ENCODE peak calls at places on chromosomes 5 and 9, in six cellular contexts. One of them, this sample, is unnamed.

GRCh38 chr9:34578241-34579096 is 11.1 kb downstream of the CNTFR start:
- DNase-seq in HCT116: no peak
- DNase-seq in transverse colon: no peak
- DNase-seq in sigmoid colon: no peak
- DNase-seq in suprapubic skin: no peak
- DNase-seq in HepG2: no peak
- DNase-seq in this sample: no peak

GRCh38 chr9:105157178-105157583 is 87.3 kb upstream of the SLC44A1 start:
- DNase-seq in transverse colon: peak
- DNase-seq in sigmoid colon: peak
- DNase-seq in suprapubic skin: peak
- DNase-seq in HCT116: peak
- DNase-seq in HepG2: peak
- DNase-seq in this sample: peak

GRCh38 chr9:38644601-38645000 is 24.2 kb upstream of the ANKRD18A start:
- DNase-seq in sigmoid colon: no peak
- DNase-seq in transverse colon: no peak
- DNase-seq in HepG2: no peak
- DNase-seq in HCT116: no peak
- DNase-seq in suprapubic skin: no peak
- DNase-seq in this sample: no peak

GRCh38 chr5:67426961-67427630 is 230.5 kb upstream of the CD180 start:
- DNase-seq in transverse colon: no peak
- DNase-seq in sigmoid colon: no peak
- DNase-seq in suprapubic skin: no peak
- DNase-seq in HepG2: no peak
- DNase-seq in HCT116: no peak
- DNase-seq in this sample: no peak

GRCh38 chr5:129172561-129172960 is 78.0 kb downstream of the ISOC1 start:
- DNase-seq in sigmoid colon: no peak
- DNase-seq in HepG2: no peak
- DNase-seq in HCT116: peak
- DNase-seq in transverse colon: no peak
- DNase-seq in suprapubic skin: no peak
- DNase-seq in this sample: no peak

GRCh38 chr9:136901516-136902258 is 15.4 kb downstream of the TRAF2 start:
- DNase-seq in sigmoid colon: no peak
- DNase-seq in suprapubic skin: no peak
- DNase-seq in transverse colon: peak
- DNase-seq in HCT116: peak
- DNase-seq in HepG2: peak
- DNase-seq in this sample: peak

GRCh38 chr5:140509898-140510297 is 37.6 kb upstream of the EIF4EBP3 start:
- DNase-seq in HCT116: no peak
- DNase-seq in HepG2: no peak
- DNase-seq in suprapubic skin: no peak
- DNase-seq in sigmoid colon: no peak
- DNase-seq in transverse colon: no peak
- DNase-seq in this sample: no peak

GRCh38 chr9:129097671-129098306 is 12.8 kb downstream of the CRAT start:
- DNase-seq in transverse colon: no peak
- DNase-seq in HCT116: no peak
- DNase-seq in HepG2: no peak
- DNase-seq in sigmoid colon: no peak
- DNase-seq in suprapubic skin: no peak
- DNase-seq in this sample: no peak

GRCh38 chr5:15515229-15515628 is 15.2 kb downstream of the FBXL7 start:
- DNase-seq in sigmoid colon: no peak
- DNase-seq in transverse colon: no peak
- DNase-seq in HCT116: no peak
- DNase-seq in suprapubic skin: no peak
- DNase-seq in HepG2: no peak
- DNase-seq in this sample: no peak

GRCh38 chr9:136324501-136325300 is 2.6 kb upstream of the GPSM1 start:
- DNase-seq in HCT116: no peak
- DNase-seq in transverse colon: no peak
- DNase-seq in HepG2: no peak
- DNase-seq in suprapubic skin: no peak
- DNase-seq in sigmoid colon: no peak
- DNase-seq in this sample: no peak

GRCh38 chr5:149632311-149633251 is 51.3 kb downstream of the ARHGEF37 start:
- DNase-seq in suprapubic skin: peak
- DNase-seq in transverse colon: peak
- DNase-seq in sigmoid colon: peak
- DNase-seq in HepG2: no peak
- DNase-seq in HCT116: no peak
- DNase-seq in this sample: no peak

GRCh38 chr5:1840071-1840547 is 38.9 kb downstream of the NDUFS6 start:
- DNase-seq in transverse colon: no peak
- DNase-seq in HepG2: no peak
- DNase-seq in suprapubic skin: peak
- DNase-seq in HCT116: no peak
- DNase-seq in sigmoid colon: no peak
- DNase-seq in this sample: no peak

GRCh38 chr9:112665347-112665746 is 52.6 kb downstream of the INIP start:
- DNase-seq in transverse colon: no peak
- DNase-seq in suprapubic skin: no peak
- DNase-seq in sigmoid colon: no peak
- DNase-seq in HCT116: no peak
- DNase-seq in HepG2: no peak
- DNase-seq in this sample: no peak

GRCh38 chr9:131709741-131710499 is 30.0 kb downstream of the RAPGEF1 start:
- DNase-seq in transverse colon: no peak
- DNase-seq in HCT116: no peak
- DNase-seq in sigmoid colon: no peak
- DNase-seq in HepG2: no peak
- DNase-seq in suprapubic skin: no peak
- DNase-seq in this sample: no peak
- TF ChIP-seq POLR2A in transverse colon: no peak
- TF ChIP-seq POLR2A in HCT116: no peak
- TF ChIP-seq POLR2A in sigmoid colon: no peak
- TF ChIP-seq POLR2A in HepG2: no peak
- TF ChIP-seq POLR2A in suprapubic skin: no peak
- TF ChIP-seq POLR2A in this sample: no peak

DNA sequence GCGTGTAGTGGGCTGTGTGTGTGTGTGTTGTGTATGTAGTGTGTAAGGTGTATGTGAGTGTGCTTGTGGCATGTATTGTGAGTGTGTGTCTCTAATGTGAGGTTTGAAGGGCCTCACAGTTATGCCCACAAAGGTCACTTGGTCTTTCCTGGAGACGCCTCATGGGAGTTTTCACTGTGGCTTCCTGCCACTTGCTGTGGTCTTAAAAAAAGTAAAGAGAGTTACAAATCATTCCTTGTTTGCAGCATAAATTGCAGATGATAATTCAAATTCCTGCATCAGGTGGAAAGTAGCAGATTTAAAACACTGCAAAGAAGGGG is 72.6 kb downstream of the TENT4A start:
- DNase-seq in transverse colon: no peak
- DNase-seq in sigmoid colon: no peak
- DNase-seq in HCT116: no peak
- DNase-seq in suprapubic skin: no peak
- DNase-seq in HepG2: no peak
- DNase-seq in this sample: no peak
- H3K27ac ChIP-seq in transverse colon: no peak
- H3K27ac ChIP-seq in sigmoid colon: no peak
- H3K27ac ChIP-seq in HCT116: no peak
- H3K27ac ChIP-seq in suprapubic skin: no peak
- H3K27ac ChIP-seq in HepG2: no peak
- H3K27ac ChIP-seq in this sample: no peak

GRCh38 chr9:22158983-22159382 is 149.9 kb upstream of the CDKN2B start:
- DNase-seq in suprapubic skin: peak
- DNase-seq in HepG2: peak
- DNase-seq in transverse colon: peak
- DNase-seq in sigmoid colon: peak
- DNase-seq in HCT116: peak
- DNase-seq in this sample: no peak
- TF ChIP-seq POLR2AphosphoS5 in suprapubic skin: no peak
- TF ChIP-seq POLR2AphosphoS5 in HepG2: no peak
- TF ChIP-seq POLR2AphosphoS5 in transverse colon: no peak
- TF ChIP-seq POLR2AphosphoS5 in sigmoid colon: no peak
- TF ChIP-seq POLR2AphosphoS5 in HCT116: peak
- TF ChIP-seq POLR2AphosphoS5 in this sample: no peak

GRCh38 chr5:131252824-131253171 is 11.1 kb upstream of the CDC42SE2 start:
- DNase-seq in suprapubic skin: no peak
- DNase-seq in transverse colon: peak
- DNase-seq in sigmoid colon: peak
- DNase-seq in HepG2: no peak
- DNase-seq in HCT116: no peak
- DNase-seq in this sample: no peak
- TF ChIP-seq POLR2A in suprapubic skin: peak
- TF ChIP-seq POLR2A in transverse colon: peak
- TF ChIP-seq POLR2A in sigmoid colon: no peak
- TF ChIP-seq POLR2A in HepG2: no peak
- TF ChIP-seq POLR2A in HCT116: no peak
- TF ChIP-seq POLR2A in this sample: no peak

GRCh38 chr9:114371986-114372917 is 15.5 kb downstream of the AKNA start:
- DNase-seq in HepG2: no peak
- DNase-seq in sigmoid colon: peak
- DNase-seq in HCT116: no peak
- DNase-seq in transverse colon: peak
- DNase-seq in suprapubic skin: no peak
- DNase-seq in this sample: no peak
- H3K27ac ChIP-seq in HepG2: no peak
- H3K27ac ChIP-seq in sigmoid colon: peak
- H3K27ac ChIP-seq in HCT116: no peak
- H3K27ac ChIP-seq in transverse colon: peak
- H3K27ac ChIP-seq in suprapubic skin: peak
- H3K27ac ChIP-seq in this sample: no peak

GRCh38 chr5:127844631-127845030 is 141.4 kb downstream of the CCDC192 start:
- DNase-seq in HepG2: no peak
- DNase-seq in HCT116: no peak
- DNase-seq in transverse colon: peak
- DNase-seq in sigmoid colon: peak
- DNase-seq in suprapubic skin: no peak
- DNase-seq in this sample: peak
- TF ChIP-seq POLR2AphosphoS5 in HepG2: no peak
- TF ChIP-seq POLR2AphosphoS5 in HCT116: no peak
- TF ChIP-seq POLR2AphosphoS5 in transverse colon: no peak
- TF ChIP-seq POLR2AphosphoS5 in sigmoid colon: no peak
- TF ChIP-seq POLR2AphosphoS5 in suprapubic skin: no peak
- TF ChIP-seq POLR2AphosphoS5 in this sample: peak

GRCh38 chr9:14103115-14103514 is 210.8 kb downstream of the NFIB start:
- DNase-seq in suprapubic skin: no peak
- DNase-seq in HCT116: no peak
- DNase-seq in HepG2: no peak
- DNase-seq in transverse colon: no peak
- DNase-seq in sigmoid colon: no peak
- DNase-seq in this sample: no peak

GRCh38 chr9:14106699-14107098 is 207.2 kb downstream of the NFIB start:
- DNase-seq in sigmoid colon: no peak
- DNase-seq in transverse colon: no peak
- DNase-seq in HepG2: no peak
- DNase-seq in suprapubic skin: no peak
- DNase-seq in HCT116: no peak
- DNase-seq in this sample: no peak

GRCh38 chr9:14107977-14108376 is 206.0 kb downstream of the NFIB start:
- DNase-seq in suprapubic skin: no peak
- DNase-seq in HCT116: no peak
- DNase-seq in transverse colon: no peak
- DNase-seq in sigmoid colon: no peak
- DNase-seq in HepG2: no peak
- DNase-seq in this sample: no peak

GRCh38 chr9:14107495-14107894 is 206.4 kb downstream of the NFIB start:
- DNase-seq in HCT116: no peak
- DNase-seq in transverse colon: no peak
- DNase-seq in HepG2: no peak
- DNase-seq in suprapubic skin: no peak
- DNase-seq in sigmoid colon: no peak
- DNase-seq in this sample: no peak

GRCh38 chr9:14104501-14104900 is 209.4 kb downstream of the NFIB start:
- DNase-seq in sigmoid colon: no peak
- DNase-seq in suprapubic skin: no peak
- DNase-seq in HepG2: no peak
- DNase-seq in HCT116: no peak
- DNase-seq in transverse colon: no peak
- DNase-seq in this sample: no peak
- TF ChIP-seq POLR2A in sigmoid colon: no peak
- TF ChIP-seq POLR2A in suprapubic skin: no peak
- TF ChIP-seq POLR2A in HepG2: no peak
- TF ChIP-seq POLR2A in HCT116: no peak
- TF ChIP-seq POLR2A in transverse colon: no peak
- TF ChIP-seq POLR2A in this sample: no peak

This sample was measured in prostate gland.